ENCODE peak calls at places on chromosomes 7 and 10, in four cellular contexts. A is right cardiac atrium, K is neuronal stem cell, S is colonic mucosa. B is an unnamed sample. For H3K4me1, the result is how much of the 10 kb centered on the place peaks cover.

GRCh38 chr7:126606331-126606730 is 646.4 kb downstream of the GRM8 start:
- DNase-seq in S (no peak), A (no peak), K (no peak), B (no peak)

GRCh38 chr7:26090927-26091519 is 61.0 kb upstream of the NFE2L3 start:
- DNase-seq in S (no peak), K (peak), A (no peak), B (peak)

GRCh38 chr7:153193144-153193595 is 433.6 kb downstream of the ACTR3B start:
- DNase-seq in S (no peak), K (peak), A (peak), B (no peak)

GRCh38 chr7:42064534-42064933 is 172.5 kb downstream of the GLI3 start:
- DNase-seq in S (no peak), K (no peak), A (no peak), B (no peak)

GRCh38 chr7:134593530-134594392 is 44.9 kb downstream of the AKR1B15 start:
- DNase-seq in K (no peak), S (peak), A (peak), B (peak)

GRCh38 chr10:62648941-62649340 is 155.6 kb upstream of the ADO start:
- DNase-seq in K (no peak), S (no peak), A (no peak), B (no peak)

GRCh38 chr10:76632158-76633051 is 1005.2 kb downstream of the KCNMA1 start:
- DNase-seq in A (peak), S (peak), K (no peak), B (peak)

GRCh38 chr7:2809903-2810628 is 34.0 kb downstream of the GNA12 start:
- DNase-seq in S (no peak), A (no peak), K (no peak), B (no peak)

GRCh38 chr10:588246-589165 is 101.0 kb downstream of the DIP2C start:
- DNase-seq in K (no peak), A (peak), S (no peak), B (no peak)

GRCh38 chr7:35185908-35186731 is 67.8 kb downstream of the TBX20 start:
- DNase-seq in S (no peak), K (peak), A (peak), B (no peak)

GRCh38 chr10:117294039-117294438 is 53.1 kb downstream of the SLC18A2 start:
- DNase-seq in A (no peak), S (no peak), K (no peak), B (no peak)

GRCh38 chr10:17007381-17007780 is 122.2 kb downstream of the CUBN start:
- DNase-seq in A (no peak), K (no peak), S (no peak), B (no peak)

GRCh38 chr10:132665946-132666732 is 119.8 kb downstream of the NKX6-2 start:
- DNase-seq in K (no peak), S (no peak), A (no peak), B (no peak)

GRCh38 chr7:111516612-111517011 is 45.7 kb downstream of the IMMP2L start:
- DNase-seq in S (no peak), A (no peak), K (no peak), B (no peak)

GRCh38 chr10:50805981-50806622 is 66.4 kb downstream of the ASAH2B start:
- DNase-seq in K (no peak), A (no peak), S (no peak), B (no peak)

GRCh38 chr10:59373071-59373470 is 10.7 kb upstream of the FAM13C start:
- DNase-seq in S (no peak), K (no peak), A (no peak), B (no peak)

GRCh38 chr7:85479918-85480658 is 293.2 kb upstream of the SEMA3D start:
- DNase-seq in A (no peak), K (no peak), S (no peak), B (no peak)

GRCh38 chr7:155234950-155235789 is 62.5 kb upstream of the INSIG1 start:
- DNase-seq in K (no peak), S (no peak), A (no peak), B (peak)

GRCh38 chr7:30148426-30148825 is 13.6 kb downstream of the MTURN start:
- DNase-seq in K (no peak), S (no peak), A (no peak), B (no peak)

GRCh38 chr10:22630229-22631174 is 83.9 kb downstream of the PIP4K2A start:
- DNase-seq in S (no peak), K (no peak), A (no peak), B (peak)

GRCh38 chr7:73512018-73512780 is 9.9 kb downstream of the BAZ1B start:
- DNase-seq in K (no peak), S (no peak), A (no peak), B (no peak)

GRCh38 chr10:67256984-67257383 is 331.1 kb downstream of the LRRTM3 start:
- DNase-seq in S (no peak), A (no peak), K (no peak), B (peak)

GRCh38 chr10:14822879-14823755 is 14.7 kb downstream of the CDNF start:
- DNase-seq in S (peak), A (peak), K (peak), B (peak)

GRCh38 chr7:2090526-2091520 is 141.9 kb downstream of the MAD1L1 start:
- DNase-seq in K (no peak), S (no peak), A (no peak), B (no peak)

GRCh38 chr10:19048479-19048878 is at the start of gene MALRD1:
- DNase-seq in K (no peak), S (no peak), A (no peak), B (peak)

GRCh38 chr10:69093933-69094332 is 6.0 kb downstream of the SRGN start:
- DNase-seq in K (no peak), A (no peak), S (no peak), B (no peak)

GRCh38 chr7:128879939-128880746 is 17.5 kb downstream of the ATP6V1F start:
- DNase-seq in K (peak), S (peak), A (peak), B (peak)

GRCh38 chr10:44465430-44466115 is 80.7 kb upstream of the CXCL12 start:
- DNase-seq in A (no peak), K (no peak), S (no peak), B (no peak)

GRCh38 chr7:69451715-69452114 is 146.6 kb upstream of the AUTS2 start:
- DNase-seq in S (no peak), K (no peak), A (no peak), B (no peak)

GRCh38 chr7:34991938-34992840 is 45.1 kb downstream of the DPY19L1 start:
- DNase-seq in S (no peak), A (peak), K (no peak), B (peak)

GRCh38 chr10:132901351-132901750 is 41.0 kb downstream of the CFAP46 start:
- DNase-seq in S (no peak), A (no peak), K (no peak), B (no peak)

GRCh38 chr7:43484678-43485355 is 98.1 kb upstream of the STK17A start:
- DNase-seq in S (no peak), K (no peak), A (no peak), B (no peak)
- H3K4me1 ChIP-seq in S (under half), K (under half), A (under half), B (under half)

GRCh38 chr7:83040454-83040853 is 122.2 kb downstream of the PCLO start:
- DNase-seq in A (no peak), S (no peak), K (no peak), B (no peak)
- H3K4me3 ChIP-seq in A (no peak), S (no peak), K (no peak), B (no peak)

GRCh38 chr7:47329320-47329926 is 252.5 kb downstream of the TNS3 start:
- DNase-seq in A (peak), S (no peak), K (no peak), B (no peak)
- H3K4me1 ChIP-seq in A (under half), S (under half), K (half or more), B (under half)

GRCh38 chr7:90749774-90750173 is 153.7 kb downstream of the CDK14 start:
- DNase-seq in A (no peak), S (no peak), K (no peak), B (peak)

GRCh38 chr7:90751595-90751994 is 155.5 kb downstream of the CDK14 start:
- DNase-seq in A (no peak), K (no peak), S (no peak), B (no peak)

GRCh38 chr7:90743626-90744025 is 147.5 kb downstream of the CDK14 start:
- DNase-seq in K (no peak), S (no peak), A (no peak), B (no peak)

GRCh38 chr7:90749262-90749661 is 153.1 kb downstream of the CDK14 start:
- DNase-seq in A (no peak), S (no peak), K (no peak), B (peak)

DNA sequence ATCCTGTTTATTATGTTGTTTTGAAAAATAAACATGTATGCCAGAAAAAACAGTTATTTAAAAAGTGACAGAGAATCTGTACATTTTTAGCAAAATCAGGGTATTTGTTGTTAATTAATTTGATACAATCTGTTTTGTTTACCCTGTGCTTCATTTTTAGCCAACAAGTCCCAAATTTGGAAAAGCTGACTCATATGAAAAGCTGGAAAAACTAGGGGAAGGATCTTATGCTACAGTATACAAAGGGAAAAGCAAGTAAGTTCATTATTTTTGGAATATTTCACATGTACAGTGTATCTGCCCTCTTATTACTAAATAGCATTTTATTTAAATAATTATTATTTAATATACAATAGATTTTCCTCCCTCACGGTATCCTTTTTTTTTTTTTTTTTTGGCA is 151.4 kb downstream of the CDK14 start:
- DNase-seq in K (no peak), A (no peak), S (no peak), B (no peak)
- H3K4me3 ChIP-seq in K (no peak), A (no peak), S (no peak), B (no peak)